ENCODE peak calls at places on chromosomes 2 and 18, in nine cellular contexts. P, U, I, C, D, N, V, S and T are unnamed samples.

GRCh38 chr18:63951302-63951705 is 2.2 kb downstream of the HMSD start:
- DNase-seq in P (no peak), U (no peak), I (no peak), C (no peak), D (no peak), N (no peak), V (peak), S (no peak), T (no peak)

GRCh38 chr2:17594533-17595391 is 54.3 kb downstream of the VSNL1 start:
- DNase-seq in P (peak), U (no peak), I (no peak), C (no peak), D (peak), N (no peak), V (peak), S (no peak), T (no peak)

GRCh38 chr2:19351499-19351898 is 6.9 kb downstream of the OSR1 start:
- DNase-seq in P (no peak), U (no peak), I (no peak), C (no peak), D (no peak), N (no peak), V (no peak), S (no peak), T (no peak)

GRCh38 chr2:27792759-27793158 is 21.2 kb downstream of the MRPL33 start:
- DNase-seq in P (peak), U (no peak), I (no peak), C (no peak), D (no peak), N (no peak), V (peak), S (no peak), T (no peak)

GRCh38 chr2:223720367-223720766 is 117.0 kb downstream of the AP1S3 start:
- DNase-seq in P (no peak), U (no peak), I (no peak), C (no peak), D (no peak), N (no peak), V (no peak), S (no peak), T (no peak)

GRCh38 chr2:96115631-96116423 is 544 bp downstream of the ADRA2B start:
- DNase-seq in P (no peak), U (no peak), I (peak), C (no peak), D (no peak), N (peak), V (no peak), S (no peak), T (no peak)

GRCh38 chr2:8676915-8677645 is 4.8 kb upstream of the ID2 start:
- DNase-seq in P (no peak), U (no peak), I (no peak), C (peak), D (no peak), N (no peak), V (peak), S (peak), T (peak)

GRCh38 chr2:26843041-26843440 is 4.9 kb upstream of the DPYSL5 start:
- DNase-seq in P (no peak), U (no peak), I (no peak), C (no peak), D (no peak), N (no peak), V (no peak), S (no peak), T (no peak)

GRCh38 chr2:108575132-108575966 is 41.1 kb downstream of the LIMS1 start:
- DNase-seq in P (peak), U (no peak), I (no peak), C (no peak), D (no peak), N (no peak), V (peak), S (no peak), T (no peak)

GRCh38 chr2:43223412-43224040 is 2.9 kb downstream of the ZFP36L2 start:
- DNase-seq in P (peak), U (no peak), I (no peak), C (peak), D (no peak), N (no peak), V (peak), S (no peak), T (no peak)

GRCh38 chr2:68344031-68344430 is 21.1 kb upstream of the PLEK start:
- DNase-seq in P (no peak), U (no peak), I (no peak), C (no peak), D (no peak), N (no peak), V (no peak), S (no peak), T (no peak)

GRCh38 chr2:241410739-241411176 is 54.7 kb downstream of the FARP2 start:
- DNase-seq in P (peak), U (no peak), I (no peak), C (no peak), D (no peak), N (no peak), V (peak), S (no peak), T (no peak)

GRCh38 chr2:189285962-189286648 is 106.5 kb upstream of the COL5A2 start:
- DNase-seq in P (peak), U (no peak), I (no peak), C (peak), D (no peak), N (no peak), V (peak), S (no peak), T (no peak)

GRCh38 chr2:132439703-132440398 is 23.2 kb downstream of the GPR39 start:
- DNase-seq in P (no peak), U (no peak), I (no peak), C (peak), D (no peak), N (no peak), V (peak), S (no peak), T (no peak)

GRCh38 chr2:11286323-11286722 is 58.1 kb downstream of the ROCK2 start:
- DNase-seq in P (no peak), U (no peak), I (no peak), C (no peak), D (no peak), N (no peak), V (no peak), S (no peak), T (no peak)

GRCh38 chr2:29228276-29228675 is 113.1 kb downstream of the CLIP4 start:
- DNase-seq in P (peak), U (no peak), I (peak), C (no peak), D (no peak), N (no peak), V (peak), S (no peak), T (no peak)

GRCh38 chr2:11617984-11618707 is 51.8 kb downstream of the NTSR2 start:
- DNase-seq in P (no peak), U (peak), I (no peak), C (no peak), D (no peak), N (no peak), V (no peak), S (no peak), T (no peak)

GRCh38 chr18:1585881-1586488 is 681.3 kb downstream of the ADCYAP1 start:
- DNase-seq in P (peak), U (no peak), I (no peak), C (peak), D (no peak), N (no peak), V (peak), S (no peak), T (no peak)

GRCh38 chr2:88711897-88712296 is 20.4 kb downstream of the RPIA start:
- DNase-seq in P (no peak), U (no peak), I (no peak), C (no peak), D (no peak), N (no peak), V (no peak), S (no peak), T (no peak)

GRCh38 chr2:8337321-8337720 is 344.5 kb upstream of the ID2 start:
- DNase-seq in P (no peak), U (no peak), I (no peak), C (no peak), D (no peak), N (no peak), V (no peak), S (no peak), T (no peak)

GRCh38 chr2:160376576-160376975 is 117.0 kb downstream of the RBMS1 start:
- DNase-seq in P (peak), U (no peak), I (no peak), C (no peak), D (no peak), N (no peak), V (peak), S (no peak), T (no peak)

GRCh38 chr2:190849774-190850173 is 30.8 kb upstream of the GLS start:
- DNase-seq in P (peak), U (no peak), I (peak), C (no peak), D (no peak), N (peak), V (peak), S (no peak), T (no peak)

GRCh38 chr2:67013821-67014220 is 383.3 kb upstream of the ETAA1 start:
- DNase-seq in P (no peak), U (no peak), I (no peak), C (no peak), D (no peak), N (no peak), V (peak), S (no peak), T (no peak)

GRCh38 chr2:133839677-133840076 is 271.4 kb upstream of the NCKAP5 start:
- DNase-seq in P (no peak), U (no peak), I (no peak), C (no peak), D (no peak), N (no peak), V (no peak), S (no peak), T (no peak)

GRCh38 chr2:127704641-127705243 is 3.4 kb downstream of the SFT2D3 start:
- DNase-seq in P (peak), U (no peak), I (no peak), C (no peak), D (no peak), N (no peak), V (peak), S (no peak), T (no peak)

GRCh38 chr2:112843836-112844235 is 7.3 kb upstream of the IL1B start:
- DNase-seq in P (no peak), U (no peak), I (no peak), C (no peak), D (no peak), N (no peak), V (no peak), S (no peak), T (no peak)

GRCh38 chr2:82837588-82838304 is 1621.3 kb downstream of the SUCLG1 start:
- DNase-seq in P (peak), U (no peak), I (no peak), C (no peak), D (no peak), N (no peak), V (peak), S (no peak), T (no peak)

GRCh38 chr2:48204750-48205136 is 298.4 kb upstream of the FBXO11 start:
- DNase-seq in P (no peak), U (no peak), I (no peak), C (no peak), D (no peak), N (no peak), V (no peak), S (no peak), T (no peak)

GRCh38 chr2:48210189-48210588 is 303.9 kb upstream of the FBXO11 start:
- DNase-seq in P (no peak), U (no peak), I (no peak), C (no peak), D (no peak), N (no peak), V (no peak), S (no peak), T (no peak)

GRCh38 chr2:48209214-48209885 is 303.1 kb upstream of the FBXO11 start:
- DNase-seq in P (peak), U (no peak), I (no peak), C (no peak), D (no peak), N (no peak), V (peak), S (no peak), T (no peak)

GRCh38 chr2:48205137-48205798 is 299.0 kb upstream of the FBXO11 start:
- DNase-seq in P (peak), U (no peak), I (no peak), C (no peak), D (no peak), N (no peak), V (peak), S (no peak), T (no peak)

GRCh38 chr2:48207201-48207641 is 300.9 kb upstream of the FBXO11 start:
- DNase-seq in P (no peak), U (no peak), I (no peak), C (no peak), D (no peak), N (no peak), V (no peak), S (no peak), T (no peak)
- H3K27ac ChIP-seq in P (peak), U (no peak), I (no peak), C (no peak), D (no peak), N (no peak), V (no peak), S (no peak), T (no peak)

GRCh38 chr18:78713726-78714125 is 265.9 kb upstream of the SALL3 start:
- DNase-seq in P (no peak), U (no peak), I (peak), C (no peak), D (no peak), N (no peak), V (no peak), S (no peak), T (no peak)

GRCh38 chr18:78717051-78717765 is 262.4 kb upstream of the SALL3 start:
- DNase-seq in P (no peak), U (peak), I (peak), C (no peak), D (no peak), N (no peak), V (no peak), S (no peak), T (no peak)

GRCh38 chr18:78717766-78718150 is 261.9 kb upstream of the SALL3 start:
- DNase-seq in P (no peak), U (peak), I (peak), C (no peak), D (no peak), N (no peak), V (no peak), S (no peak), T (no peak)

GRCh38 chr18:78716581-78716980 is 263.0 kb upstream of the SALL3 start:
- DNase-seq in P (no peak), U (peak), I (peak), C (no peak), D (no peak), N (no peak), V (no peak), S (no peak), T (no peak)

DNA sequence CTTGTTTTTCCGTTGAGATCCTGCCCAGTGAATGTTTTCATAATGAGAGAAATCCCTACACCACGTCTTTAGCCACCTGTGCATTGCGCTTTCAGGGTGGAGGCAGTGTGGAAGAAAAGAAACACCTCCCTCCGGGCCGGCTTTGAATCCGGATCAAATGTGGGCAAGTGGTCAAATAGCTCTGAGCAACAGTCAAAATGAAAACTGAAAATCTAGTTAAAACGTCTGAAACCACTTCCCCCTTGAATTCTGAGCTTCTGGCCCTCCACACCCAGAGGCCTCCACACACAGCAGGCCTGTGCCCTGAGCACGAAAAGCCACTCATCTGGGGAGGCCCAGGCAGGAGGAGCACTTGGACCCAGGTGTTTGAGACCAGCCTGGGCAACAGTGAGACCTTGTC is 263.6 kb upstream of the SALL3 start:
- DNase-seq in P (no peak), U (peak), I (no peak), C (no peak), D (no peak), N (no peak), V (no peak), S (no peak), T (no peak)
- H3K27ac ChIP-seq in P (no peak), U (no peak), I (no peak), C (no peak), D (no peak), N (no peak), V (no peak), S (no peak), T (no peak)

GRCh38 chr2:51344886-51345285 is 313.0 kb upstream of the NRXN1 start:
- DNase-seq in P (no peak), U (no peak), I (no peak), C (no peak), D (no peak), N (no peak), V (no peak), S (no peak), T (no peak)

DNA sequence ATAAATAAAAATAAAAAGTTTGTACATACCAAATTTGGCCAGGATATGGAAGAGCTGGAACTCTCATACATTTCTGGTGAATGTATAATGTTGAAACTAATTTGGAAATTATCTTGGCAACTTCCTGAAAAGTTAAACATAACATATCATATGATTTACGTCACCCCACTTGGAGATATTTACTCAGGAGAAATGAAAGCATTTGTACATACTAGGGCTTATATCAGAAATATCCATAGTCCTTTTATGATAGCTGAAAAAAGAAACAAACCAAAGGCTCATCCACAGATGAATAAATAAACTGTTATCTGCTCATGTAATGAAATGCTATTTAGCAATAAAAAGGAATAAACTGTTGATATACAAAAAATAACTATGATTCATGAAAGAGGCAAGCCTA is 318.2 kb upstream of the NRXN1 start:
- DNase-seq in P (peak), U (no peak), I (no peak), C (no peak), D (no peak), N (no peak), V (no peak), S (no peak), T (no peak)
- H3K27ac ChIP-seq in P (no peak), U (no peak), I (no peak), C (no peak), D (no peak), N (no peak), V (no peak), S (no peak), T (no peak)

GRCh38 chr2:199979841-199980628 is 24.7 kb downstream of the MAIP1 start:
- DNase-seq in P (peak), U (peak), I (peak), C (peak), D (peak), N (peak), V (peak), S (peak), T (peak)
- H3K27ac ChIP-seq in P (no peak), U (no peak), I (no peak), C (peak), D (no peak), N (no peak), V (peak), S (no peak), T (no peak)

GRCh38 chr2:177243476-177243875 is 21.1 kb downstream of the NFE2L2 start:
- DNase-seq in P (no peak), U (no peak), I (no peak), C (no peak), D (no peak), N (no peak), V (peak), S (no peak), T (no peak)
- H3K27ac ChIP-seq in P (no peak), U (peak), I (peak), C (peak), D (no peak), N (peak), V (peak), S (peak), T (peak)

DNA sequence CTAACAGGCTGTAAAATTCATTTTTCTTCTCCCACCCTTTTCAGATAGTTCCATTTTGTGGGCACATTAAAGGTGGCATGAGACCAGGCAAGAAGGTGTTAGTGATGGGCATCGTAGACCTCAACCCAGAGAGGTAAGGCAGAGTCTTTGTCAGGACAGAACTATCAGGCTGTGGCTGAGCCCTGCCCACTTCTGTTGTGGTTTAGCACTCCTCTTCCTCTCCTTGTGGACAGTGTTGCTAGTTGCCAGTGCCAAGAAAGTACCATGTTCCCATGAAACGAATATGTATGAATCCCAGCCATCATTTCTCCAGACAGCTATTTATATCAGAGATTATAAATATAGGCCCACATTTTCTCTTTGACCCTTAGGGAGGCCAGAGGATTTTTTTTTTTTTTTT is 1.6 kb downstream of the LGALSL start:
- DNase-seq in P (no peak), U (no peak), I (no peak), C (no peak), D (no peak), N (no peak), V (no peak), S (no peak), T (peak)
- H3K27ac ChIP-seq in P (no peak), U (peak), I (peak), C (peak), D (no peak), N (peak), V (no peak), S (peak), T (peak)

DNA sequence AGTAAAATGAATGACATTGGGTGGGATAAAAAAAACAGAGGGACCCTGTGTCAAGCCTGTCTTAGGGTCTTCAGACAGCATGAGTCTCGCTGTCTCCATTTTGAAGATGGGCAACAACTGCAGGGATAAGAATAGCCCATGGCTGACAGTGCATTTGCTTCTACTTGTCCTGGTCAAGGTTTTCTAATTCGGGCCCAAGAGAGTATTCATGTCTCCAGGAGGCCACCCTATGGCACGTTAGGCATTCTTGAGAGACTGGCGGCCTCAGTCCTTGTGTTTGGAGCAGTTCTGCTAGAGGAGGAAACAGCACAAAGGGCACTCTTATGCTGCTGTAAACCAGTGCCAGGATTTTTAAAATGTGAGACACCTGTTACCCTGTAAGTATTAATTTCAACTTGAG is 9.5 kb upstream of the MYL1 start:
- DNase-seq in P (no peak), U (no peak), I (no peak), C (no peak), D (no peak), N (no peak), V (no peak), S (no peak), T (no peak)
- H3K27ac ChIP-seq in P (no peak), U (no peak), I (no peak), C (no peak), D (no peak), N (no peak), V (no peak), S (no peak), T (no peak)

DNA sequence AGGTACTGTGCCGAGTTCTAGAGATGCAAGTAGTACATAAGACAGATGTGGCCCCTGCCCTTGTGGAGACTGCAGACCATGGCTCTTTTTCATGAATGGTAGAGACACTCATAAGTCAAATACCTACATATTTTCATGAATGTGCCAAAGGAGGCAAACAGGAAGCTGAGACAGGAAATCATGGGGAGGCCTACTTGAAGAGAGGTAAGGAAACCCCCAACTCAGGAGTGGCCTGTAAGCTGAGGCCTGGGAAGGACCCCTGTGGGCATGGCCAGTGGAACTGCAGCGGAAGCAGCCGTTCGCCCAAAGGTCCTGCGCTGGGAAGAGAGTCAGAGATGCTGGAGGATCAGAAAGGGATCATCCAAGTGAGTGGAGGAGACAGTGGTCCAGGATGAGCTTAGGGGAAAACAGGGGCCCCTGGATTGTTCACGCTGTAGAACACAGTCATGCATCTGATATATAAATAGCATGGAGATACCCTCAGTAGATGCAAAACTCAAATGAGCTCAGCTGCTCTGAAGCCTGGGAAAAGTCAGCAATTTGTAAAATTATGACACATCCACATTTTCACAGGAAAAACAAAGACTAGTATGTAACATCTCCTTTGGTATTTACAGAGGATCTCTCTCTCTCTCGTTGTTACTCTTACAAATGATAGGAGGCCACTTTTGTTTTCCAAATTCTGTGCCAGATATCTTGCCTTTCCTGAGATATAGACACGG is 228.9 kb downstream of the NEDD4L start:
- DNase-seq in P (no peak), U (no peak), I (no peak), C (no peak), D (no peak), N (no peak), V (peak), S (no peak), T (no peak)
- H3K27ac ChIP-seq in P (no peak), U (no peak), I (no peak), C (no peak), D (no peak), N (peak), V (no peak), S (no peak), T (no peak)